ENCODE peak calls at places on chromosomes 12 and 14, in four cellular contexts. G is HL-60, Z is K562, D is GM12878. J is an unnamed sample.

GRCh38 chr12:76206677-76207072 is 122.2 kb upstream of the NAP1L1 start:
- DNase-seq in G (no peak), Z (peak; percentile 35), D (no peak), J (no peak)

GRCh38 chr14:94897092-94897491 is 127.2 kb upstream of the GSC start:
- DNase-seq in G (no peak), Z (no peak), D (no peak), J (no peak)

GRCh38 chr14:70981005-70981952 is 74.0 kb downstream of the PCNX1 start:
- DNase-seq in G (no peak), Z (no peak), D (no peak), J (no peak)

GRCh38 chr12:114682920-114683708 is 861 bp downstream of the TBX3 start:
- DNase-seq in G (no peak), Z (no peak), D (no peak), J (no peak)

GRCh38 chr12:50166776-50167025 is 468 bp downstream of the CERS5 start:
- DNase-seq in G (peak; percentile 43), Z (peak; percentile 43), D (no peak), J (no peak)

GRCh38 chr12:103626498-103626897 is 39.4 kb downstream of the STAB2 start:
- DNase-seq in G (no peak), Z (peak; percentile 22), D (no peak), J (no peak)

GRCh38 chr12:108630481-108631207 is 3.0 kb downstream of the SELPLG start:
- DNase-seq in G (no peak), Z (no peak), D (no peak), J (no peak)

GRCh38 chr14:64612021-64612380 is 62.2 kb downstream of the PPP1R36 start:
- DNase-seq in G (no peak), Z (no peak), D (no peak), J (no peak)

GRCh38 chr12:56469007-56469930 is 891 bp downstream of the SPRYD4 start:
- DNase-seq in G (peak; percentile 68), Z (peak; percentile 47), D (no peak), J (no peak)

GRCh38 chr12:57096099-57096572 is 7.2 kb downstream of the NAB2 start:
- DNase-seq in G (no peak), Z (peak; percentile 13), D (no peak), J (no peak)

GRCh38 chr12:130041983-130042812 is 120.1 kb upstream of the FZD10 start:
- DNase-seq in G (no peak), Z (peak; percentile 51), D (no peak), J (no peak)

GRCh38 chr12:2384533-2385328 is 331.9 kb downstream of the CACNA1C start:
- DNase-seq in G (no peak), Z (no peak), D (no peak), J (no peak)

GRCh38 chr14:25411933-25412757 is 362.2 kb upstream of the STXBP6 start:
- DNase-seq in G (no peak), Z (no peak), D (no peak), J (no peak)

GRCh38 chr14:73223049-73223448 is 14.3 kb upstream of the PAPLN start:
- DNase-seq in G (no peak), Z (no peak), D (peak; percentile 63), J (no peak)

GRCh38 chr12:131882804-131883520 is 11.5 kb upstream of the ULK1 start:
- DNase-seq in G (no peak), Z (no peak), D (no peak), J (no peak)

GRCh38 chr14:34794217-34794616 is 79.8 kb upstream of the CFL2 start:
- DNase-seq in G (no peak), Z (no peak), D (no peak), J (no peak)

GRCh38 chr14:103802353-103802752 is 45.0 kb downstream of the PPP1R13B start:
- DNase-seq in G (no peak), Z (no peak), D (no peak), J (no peak)

GRCh38 chr12:52873832-52874572 is 25.2 kb upstream of the KRT78 start:
- DNase-seq in G (peak; percentile 57), Z (peak; percentile 98), D (no peak), J (peak; percentile 56)

GRCh38 chr12:26648584-26648983 is 184.4 kb downstream of the ITPR2 start:
- DNase-seq in G (no peak), Z (no peak), D (no peak), J (no peak)

GRCh38 chr12:26646571-26646970 is 186.4 kb downstream of the ITPR2 start:
- DNase-seq in G (no peak), Z (no peak), D (no peak), J (no peak)

GRCh38 chr12:26648999-26649398 is 184.0 kb downstream of the ITPR2 start:
- DNase-seq in G (no peak), Z (no peak), D (no peak), J (no peak)

GRCh38 chr12:26647091-26647490 is 185.9 kb downstream of the ITPR2 start:
- DNase-seq in G (no peak), Z (no peak), D (no peak), J (no peak)

GRCh38 chr12:26648066-26648465 is 184.9 kb downstream of the ITPR2 start:
- DNase-seq in G (no peak), Z (no peak), D (no peak), J (no peak)
- TF ChIP-seq SPI1 in G (no peak), Z (no peak), D (no peak), J (no peak)

GRCh38 chr14:56754966-56755365 is 55.3 kb downstream of the OTX2 start:
- DNase-seq in G (no peak), Z (no peak), D (no peak), J (no peak)
- TF ChIP-seq SPI1 in G (no peak), Z (no peak), D (no peak), J (no peak)

DNA sequence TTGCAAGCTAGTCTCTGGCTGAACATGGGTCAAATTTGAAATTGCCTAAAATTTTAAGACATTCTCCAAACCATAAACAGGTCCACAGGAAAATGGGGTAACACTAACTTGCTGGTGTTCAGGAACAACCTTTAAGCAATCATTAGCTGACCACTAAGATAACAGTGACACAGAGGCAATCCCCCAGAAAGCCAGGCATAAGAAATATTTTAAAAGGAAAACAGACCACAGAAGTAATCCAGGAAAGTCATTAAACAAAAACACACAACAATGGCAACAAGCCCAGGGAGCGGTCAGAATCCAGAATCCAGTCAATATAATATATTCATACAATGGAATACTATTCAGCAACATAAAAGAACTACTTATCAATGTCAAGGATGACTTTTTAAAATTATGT is 59.1 kb downstream of the LRP6 start:
- DNase-seq in G (no peak), Z (no peak), D (no peak), J (no peak)
- TF ChIP-seq SPI1 in G (no peak), Z (no peak), D (no peak), J (no peak)

GRCh38 chr14:69046468-69046867 is 67.4 kb upstream of the ACTN1 start:
- DNase-seq in G (no peak), Z (no peak), D (no peak), J (no peak)
- TF ChIP-seq SPI1 in G (no peak), Z (no peak), D (no peak), J (no peak)